ENCODE peak calls at places on chromosomes 7 and 10, in five cellular contexts. B is left lobe of liver, O is psoas muscle, S is left cardiac atrium, F is omental fat pad. E is an unnamed sample.

GRCh38 chr7:121023683-121024507 is 35.4 kb downstream of the CPED1 start:
- ATAC-seq in O (peak), S (no peak), B (peak), F (no peak), E (no peak)

GRCh38 chr10:127408733-127409132 is 140.4 kb upstream of the NPS start:
- ATAC-seq in O (no peak), B (no peak), S (no peak), F (no peak), E (peak)

GRCh38 chr7:15764986-15765385 is 78.5 kb upstream of the MEOX2 start:
- ATAC-seq in O (peak), S (peak), B (no peak), F (peak), E (peak)

GRCh38 chr10:48353246-48353645 is 46.8 kb downstream of the MAPK8 start:
- ATAC-seq in S (no peak), F (no peak), O (no peak), B (no peak), E (no peak)

GRCh38 chr10:64952042-64952441 is 1430.8 kb downstream of the REEP3 start:
- ATAC-seq in F (no peak), B (no peak), S (no peak), O (no peak), E (no peak)

GRCh38 chr10:43452356-43452914 is 15.5 kb downstream of the ZNF487 start:
- ATAC-seq in F (no peak), O (no peak), S (no peak), B (no peak), E (no peak)

GRCh38 chr10:102540023-102540422 is 36.3 kb downstream of the SUFU start:
- ATAC-seq in S (no peak), B (peak), F (no peak), O (peak), E (no peak)

GRCh38 chr10:13505040-13505680 is 23.7 kb downstream of the BEND7 start:
- ATAC-seq in O (no peak), F (no peak), B (no peak), S (no peak), E (no peak)

GRCh38 chr7:37732880-37733279 is 49.3 kb downstream of the GPR141 start:
- ATAC-seq in F (no peak), B (no peak), O (no peak), S (no peak), E (no peak)

GRCh38 chr10:47449102-47449978 is 34.6 kb downstream of the ANXA8 start:
- ATAC-seq in F (no peak), B (no peak), O (no peak), S (no peak), E (no peak)

GRCh38 chr7:100914208-100914878 is 18.7 kb upstream of the ACHE start:
- ATAC-seq in B (peak), S (no peak), F (no peak), O (no peak), E (no peak)

GRCh38 chr10:68135922-68136718 is 26.8 kb downstream of the MYPN start:
- ATAC-seq in B (no peak), O (peak), S (peak), F (peak), E (peak)

GRCh38 chr10:16182688-16183087 is 254.1 kb upstream of the PTER start:
- ATAC-seq in B (no peak), O (no peak), S (no peak), F (no peak), E (peak)

GRCh38 chr7:117445206-117445605 is 17.9 kb upstream of the ASZ1 start:
- ATAC-seq in S (no peak), B (no peak), F (no peak), O (no peak), E (no peak)

GRCh38 chr10:114839901-114840300 is 18.3 kb downstream of the FHIP2A start:
- ATAC-seq in O (no peak), S (no peak), B (no peak), F (no peak), E (no peak)

GRCh38 chr7:75842836-75843446 is 29.3 kb upstream of the CCL24 start:
- ATAC-seq in S (peak), O (no peak), B (peak), F (peak), E (no peak)

GRCh38 chr10:59887006-59887405 is 19.4 kb downstream of the CCDC6 start:
- ATAC-seq in S (no peak), F (no peak), O (no peak), B (no peak), E (no peak)

GRCh38 chr7:113086431-113086888 is at the start of gene GPR85:
- ATAC-seq in B (peak), O (peak), F (peak), S (peak), E (peak)

GRCh38 chr10:51744235-51744634 is 44.8 kb upstream of the CSTF2T start:
- ATAC-seq in F (no peak), S (no peak), B (no peak), O (no peak), E (no peak)

GRCh38 chr7:64515330-64515729 is 47.5 kb downstream of the ZNF680 start:
- ATAC-seq in B (no peak), F (no peak), O (no peak), S (no peak), E (no peak)

GRCh38 chr7:114885836-114886235 is 36.1 kb upstream of the MDFIC start:
- ATAC-seq in B (no peak), O (no peak), F (no peak), S (no peak), E (no peak)

GRCh38 chr10:5293691-5294550 is 70.8 kb upstream of the UCN3 start:
- ATAC-seq in S (peak), B (peak), O (no peak), F (no peak), E (no peak)

GRCh38 chr7:33789871-33790270 is 115.5 kb upstream of the BMPER start:
- ATAC-seq in O (no peak), F (no peak), S (no peak), B (no peak), E (no peak)

GRCh38 chr7:25037325-25037724 is 57.3 kb upstream of the OSBPL3 start:
- ATAC-seq in S (peak), B (no peak), F (no peak), O (no peak), E (no peak)

GRCh38 chr10:24700911-24701310 is 22.8 kb downstream of the ARHGAP21 start:
- ATAC-seq in S (no peak), B (no peak), F (no peak), O (no peak), E (no peak)

GRCh38 chr7:99362801-99363200 is 11.7 kb upstream of the ARPC1B start:
- ATAC-seq in F (no peak), B (no peak), S (no peak), O (no peak), E (no peak)

GRCh38 chr10:103635580-103635979 is 142.1 kb downstream of the NEURL1 start:
- ATAC-seq in B (peak), S (peak), O (peak), F (no peak), E (no peak)

GRCh38 chr7:87507446-87507845 is 32.0 kb upstream of the ABCB4 start:
- ATAC-seq in O (peak), S (no peak), B (peak), F (no peak), E (no peak)

GRCh38 chr7:26199301-26200112 is 1.0 kb downstream of the HNRNPA2B1 start:
- ATAC-seq in O (peak), F (no peak), S (peak), B (no peak), E (peak)

GRCh38 chr7:106076537-106076936 is 35.6 kb downstream of the SYPL1 start:
- ATAC-seq in S (no peak), B (no peak), F (no peak), O (no peak), E (no peak)

GRCh38 chr10:19713800-19714525 is 102.3 kb upstream of the PLXDC2 start:
- ATAC-seq in O (peak), S (peak), B (peak), F (no peak), E (no peak)

GRCh38 chr7:137862358-137862757 is 15.6 kb upstream of the DGKI start:
- ATAC-seq in B (no peak), S (no peak), O (no peak), F (no peak), E (no peak)

GRCh38 chr10:49138361-49138891 is 4.6 kb upstream of the FAM170B start:
- ATAC-seq in F (no peak), B (no peak), S (peak), O (peak), E (peak)

GRCh38 chr10:11568578-11568977 is 42.9 kb downstream of the USP6NL start:
- ATAC-seq in O (no peak), B (no peak), F (no peak), S (no peak), E (no peak)

GRCh38 chr7:29569648-29570047 is 6.0 kb downstream of the PRR15 start:
- ATAC-seq in F (no peak), O (no peak), S (no peak), B (no peak), E (no peak)

GRCh38 chr10:9362721-9363120 is 1308.2 kb downstream of the GATA3 start:
- ATAC-seq in O (no peak), B (no peak), F (no peak), S (no peak), E (no peak)

GRCh38 chr10:28552775-28553174 is 19.9 kb downstream of the WAC start:
- ATAC-seq in O (no peak), B (peak), S (no peak), F (no peak), E (no peak)

GRCh38 chr7:2990949-2991470 is 52.7 kb downstream of the CARD11 start:
- ATAC-seq in F (no peak), O (no peak), S (no peak), B (no peak), E (no peak)

GRCh38 chr7:6482743-6483119 is 35.0 kb upstream of the DAGLB start:
- ATAC-seq in F (no peak), S (no peak), B (peak), O (no peak), E (no peak)

GRCh38 chr7:43823941-43824340 is 45.4 kb downstream of the MRPS24 start:
- ATAC-seq in S (no peak), B (no peak), O (no peak), F (no peak), E (no peak)